ENCODE peak calls at places on chromosomes 16 and 17, in six cellular contexts. Y is K562, G is HCT116, J is GM12878, V is HepG2, M is H1. B is an unnamed sample.

GRCh38 chr16:85616608-85617311 is 3.6 kb downstream of the GSE1 start:
- DNase-seq in Y (no peak), G (no peak), J (peak; percentile 51), V (no peak), M (no peak), B (no peak)

GRCh38 chr17:63390090-63390489 is 56.0 kb downstream of the CYB561 start:
- DNase-seq in Y (no peak), G (no peak), J (no peak), V (no peak), M (no peak), B (no peak)

GRCh38 chr17:82836823-82837357 is 2.9 kb downstream of the ZNF750 start:
- DNase-seq in Y (peak; percentile 53), G (no peak), J (no peak), V (no peak), M (no peak), B (no peak)

GRCh38 chr17:34728771-34729310 is 149.5 kb downstream of the TMEM132E start:
- DNase-seq in Y (no peak), G (no peak), J (no peak), V (no peak), M (no peak), B (no peak)

GRCh38 chr16:76913046-76913445 is 277.9 kb upstream of the MON1B start:
- DNase-seq in Y (no peak), G (no peak), J (no peak), V (no peak), M (no peak), B (no peak)

GRCh38 chr17:55086635-55087058 is 118.1 kb downstream of the STXBP4 start:
- DNase-seq in Y (no peak), G (peak; percentile 31), J (no peak), V (no peak), M (no peak), B (no peak)

GRCh38 chr16:50814541-50814940 is 72.7 kb downstream of the CYLD start:
- DNase-seq in Y (no peak), G (no peak), J (no peak), V (no peak), M (no peak), B (no peak)

GRCh38 chr17:42603318-42603717 is 5.9 kb downstream of the RETREG3 start:
- DNase-seq in Y (no peak), G (no peak), J (no peak), V (no peak), M (no peak), B (no peak)

GRCh38 chr17:66386789-66387351 is 84.5 kb downstream of the PRKCA start:
- DNase-seq in Y (no peak), G (no peak), J (no peak), V (peak; percentile 85), M (no peak), B (no peak)

GRCh38 chr16:13767215-13767614 is 152.7 kb upstream of the ERCC4 start:
- DNase-seq in Y (no peak), G (no peak), J (no peak), V (no peak), M (no peak), B (peak; percentile 28)

GRCh38 chr17:4420692-4421131 is 13.0 kb upstream of the SPNS3 start:
- DNase-seq in Y (peak; percentile 68), G (peak; percentile 71), J (peak; percentile 37), V (peak; percentile 73), M (no peak), B (no peak)

GRCh38 chr16:7624871-7625766 is 292.5 kb downstream of the RBFOX1 start:
- DNase-seq in Y (no peak), G (no peak), J (no peak), V (no peak), M (no peak), B (no peak)

GRCh38 chr17:48997103-48997826 is at the start of gene IGF2BP1:
- DNase-seq in Y (peak; percentile 79), G (no peak), J (no peak), V (peak; percentile 81), M (peak; percentile 77), B (peak; percentile 63)

GRCh38 chr17:4583796-4584124 is 569 bp upstream of the SMTNL2 start:
- DNase-seq in Y (peak; percentile 47), G (peak; percentile 31), J (no peak), V (no peak), M (no peak), B (no peak)

GRCh38 chr16:11667221-11667823 is 933 bp upstream of the SNN start:
- DNase-seq in Y (no peak), G (no peak), J (no peak), V (no peak), M (no peak), B (no peak)
- H3K9ac ChIP-seq in Y (no peak overlapping the region), G (no peak overlapping the region), J (no peak overlapping the region), V (no peak overlapping the region), M (no peak overlapping the region), B (peak overlapping the region; percentile 86)

GRCh38 chr17:47733414-47734288 is 615 bp downstream of the TBX21 start:
- DNase-seq in Y (no peak), G (no peak), J (no peak), V (no peak), M (no peak), B (no peak)
- H3K4me3 ChIP-seq in Y (no peak overlapping the region), G (no peak overlapping the region), J (peak overlapping the region; percentile 92), V (peak overlapping the region; percentile 45), M (peak overlapping the region; percentile 39), B (peak overlapping the region; percentile 59)

DNA sequence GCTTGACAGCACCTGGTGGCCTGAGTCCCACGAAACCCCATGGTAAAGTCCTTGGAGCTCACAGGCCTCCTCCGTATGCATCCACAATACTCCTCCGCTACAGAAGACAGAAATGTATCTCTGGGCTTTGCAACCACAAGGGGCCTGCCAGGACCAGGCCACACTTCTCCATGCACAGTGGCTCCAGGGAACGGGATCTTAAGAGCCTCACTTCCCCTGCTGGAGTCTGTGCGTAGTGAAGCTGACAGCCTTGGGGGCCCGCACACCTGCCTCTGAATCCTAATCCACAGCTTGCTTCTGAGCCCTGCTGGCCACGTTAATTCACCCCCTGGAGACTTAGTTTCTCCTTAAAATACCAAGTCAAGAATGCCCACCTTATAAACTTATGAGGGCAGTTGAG is 125.7 kb downstream of the COPRS start:
- DNase-seq in Y (no peak), G (no peak), J (no peak), V (no peak), M (no peak), B (peak; percentile 3)
- TF ChIP-seq ZNF274 in Y (no peak), G (no peak), J (no peak), V (no peak), M (no peak), B (no peak)

GRCh38 chr16:26721290-26721689 is 345.4 kb upstream of the C16orf82 start:
- DNase-seq in Y (no peak), G (no peak), J (no peak), V (no peak), M (no peak), B (no peak)
- H3K9ac ChIP-seq in Y (no peak overlapping the region), G (no peak overlapping the region), J (no peak overlapping the region), V (no peak overlapping the region), M (no peak overlapping the region), B (no peak overlapping the region)

DNA sequence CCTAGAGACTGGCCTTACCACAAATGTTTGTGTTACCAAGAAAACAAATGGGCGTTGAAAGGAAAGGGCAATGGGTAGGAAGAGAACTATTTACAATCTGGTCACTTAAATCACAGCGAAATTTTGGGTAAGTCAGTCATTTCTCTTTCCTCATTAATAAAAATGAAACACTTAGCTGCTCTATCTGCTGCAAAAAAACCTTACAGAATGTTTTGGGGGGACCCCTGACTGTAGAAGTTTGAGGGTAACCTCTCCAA is 742 bp upstream of the NUTF2 start:
- DNase-seq in Y (no peak), G (no peak), J (no peak), V (no peak), M (no peak), B (no peak)
- H3K4me3 ChIP-seq in Y (peak overlapping the region; percentile 99), G (peak overlapping the region; percentile 83), J (peak overlapping the region; percentile 84), V (peak overlapping the region; percentile 97), M (peak overlapping the region; percentile 92), B (peak overlapping the region; percentile 94)

DNA sequence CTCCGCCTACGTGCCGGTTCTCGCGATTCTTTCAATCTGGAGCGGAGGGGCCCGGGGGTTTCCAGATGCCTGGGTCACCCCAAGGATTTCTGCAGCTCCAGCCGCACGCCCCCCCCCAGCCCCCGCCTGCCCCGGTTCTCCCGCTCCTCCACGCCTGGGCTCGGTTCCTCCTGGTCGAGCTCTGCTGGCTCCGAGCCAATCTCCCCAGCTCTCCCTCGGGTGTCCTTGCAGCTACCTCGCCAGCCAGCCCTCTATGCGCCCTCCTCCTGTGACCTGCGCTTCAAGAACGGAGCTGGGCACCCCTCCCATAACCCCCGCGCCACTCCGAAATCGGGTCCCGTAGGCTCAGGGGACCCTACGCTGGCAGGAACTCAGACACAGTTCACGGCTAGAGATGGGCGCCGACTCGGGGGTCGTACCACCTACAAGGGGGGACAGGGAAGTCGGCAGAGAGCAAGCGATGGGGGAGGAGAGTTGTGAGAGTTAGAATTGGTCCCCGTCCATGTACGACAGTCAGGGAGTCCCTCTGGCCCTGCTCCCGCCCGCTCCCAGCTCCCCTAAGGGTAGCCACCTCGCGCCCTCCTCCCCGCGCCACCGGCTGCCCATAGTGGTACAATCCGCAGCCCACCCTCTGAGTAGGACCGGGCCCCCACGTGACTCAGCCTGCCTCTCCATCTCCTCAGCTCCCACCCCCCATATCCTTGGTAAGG is 956 bp downstream of the FGF11 start:
- DNase-seq in Y (peak; percentile 37), G (no peak), J (no peak), V (no peak), M (no peak), B (no peak)
- TF ChIP-seq ZNF274 in Y (no peak), G (no peak), J (no peak), V (no peak), M (no peak), B (no peak)

GRCh38 chr16:81497690-81498089 is 53.1 kb downstream of the CMIP start:
- DNase-seq in Y (no peak), G (no peak), J (no peak), V (no peak), M (no peak), B (no peak)
- H3K9ac ChIP-seq in Y (no peak overlapping the region), G (no peak overlapping the region), J (peak overlapping the region; percentile 24), V (no peak overlapping the region), M (no peak overlapping the region), B (no peak overlapping the region)

GRCh38 chr16:56191807-56192643 is 736 bp downstream of the GNAO1 start:
- DNase-seq in Y (no peak), G (no peak), J (no peak), V (no peak), M (no peak), B (no peak)
- H3K4me3 ChIP-seq in Y (peak overlapping the region; percentile 44), G (no peak overlapping the region), J (no peak overlapping the region), V (peak overlapping the region; percentile 60), M (peak overlapping the region; percentile 88), B (peak overlapping the region; percentile 41)

B was measured in NT2/D1.